ENCODE peak calls at places on chromosome 22, in six cellular contexts. One of them, this sample, is unnamed.

GRCh38 chr22:37095113-37095512 is 14.4 kb downstream of the TMPRSS6 start:
- DNase-seq in NCI-H2171 treated with DMSO at 0.1 percent for 48 hours: no peak
- DNase-seq in heart left ventricle: no peak
- DNase-seq in activated CD4-positive, alpha-beta T cell treated with anti-CD3 and anti-CD28 coated beads, Interleukin-2, amount 10 ng/mL, durations not matched to agents 7 days and 5 days: no peak
- DNase-seq in globus pallidus: no peak
- DNase-seq in GF-D8: no peak
- DNase-seq in this sample: no peak

GRCh38 chr22:41562461-41562860 is 1.7 kb downstream of the CSDC2 start:
- DNase-seq in NCI-H2171 treated with DMSO at 0.1 percent for 48 hours: no peak
- DNase-seq in heart left ventricle: no peak
- DNase-seq in globus pallidus: no peak
- DNase-seq in activated CD4-positive, alpha-beta T cell treated with anti-CD3 and anti-CD28 coated beads, Interleukin-2, amount 10 ng/mL, durations not matched to agents 7 days and 5 days: no peak
- DNase-seq in GF-D8: no peak
- DNase-seq in this sample: no peak

GRCh38 chr22:31093956-31094622 is 13.0 kb downstream of the SMTN start:
- DNase-seq in GF-D8: no peak
- DNase-seq in globus pallidus: peak
- DNase-seq in NCI-H2171 treated with DMSO at 0.1 percent for 48 hours: peak
- DNase-seq in heart left ventricle: peak
- DNase-seq in activated CD4-positive, alpha-beta T cell treated with anti-CD3 and anti-CD28 coated beads, Interleukin-2, amount 10 ng/mL, durations not matched to agents 7 days and 5 days: no peak
- DNase-seq in this sample: no peak

GRCh38 chr22:30266445-30267381 is at the start of gene OSM:
- DNase-seq in NCI-H2171 treated with DMSO at 0.1 percent for 48 hours: no peak
- DNase-seq in globus pallidus: no peak
- DNase-seq in activated CD4-positive, alpha-beta T cell treated with anti-CD3 and anti-CD28 coated beads, Interleukin-2, amount 10 ng/mL, durations not matched to agents 7 days and 5 days: peak
- DNase-seq in heart left ventricle: peak
- DNase-seq in GF-D8: peak
- DNase-seq in this sample: no peak

GRCh38 chr22:49997932-49998717 is 14.4 kb downstream of the IL17REL start:
- DNase-seq in globus pallidus: no peak
- DNase-seq in activated CD4-positive, alpha-beta T cell treated with anti-CD3 and anti-CD28 coated beads, Interleukin-2, amount 10 ng/mL, durations not matched to agents 7 days and 5 days: no peak
- DNase-seq in NCI-H2171 treated with DMSO at 0.1 percent for 48 hours: no peak
- DNase-seq in heart left ventricle: no peak
- DNase-seq in GF-D8: no peak
- DNase-seq in this sample: no peak

GRCh38 chr22:23790819-23791736 is 4.3 kb downstream of the SMARCB1 start:
- DNase-seq in activated CD4-positive, alpha-beta T cell treated with anti-CD3 and anti-CD28 coated beads, Interleukin-2, amount 10 ng/mL, durations not matched to agents 7 days and 5 days: no peak
- DNase-seq in globus pallidus: no peak
- DNase-seq in NCI-H2171 treated with DMSO at 0.1 percent for 48 hours: peak
- DNase-seq in heart left ventricle: peak
- DNase-seq in GF-D8: no peak
- DNase-seq in this sample: no peak

GRCh38 chr22:20218981-20219380 is 49.1 kb downstream of the RTN4R start:
- DNase-seq in globus pallidus: no peak
- DNase-seq in heart left ventricle: no peak
- DNase-seq in GF-D8: no peak
- DNase-seq in NCI-H2171 treated with DMSO at 0.1 percent for 48 hours: no peak
- DNase-seq in activated CD4-positive, alpha-beta T cell treated with anti-CD3 and anti-CD28 coated beads, Interleukin-2, amount 10 ng/mL, durations not matched to agents 7 days and 5 days: no peak
- DNase-seq in this sample: no peak

GRCh38 chr22:31337178-31337577 is 9.0 kb downstream of the PATZ1 start:
- DNase-seq in heart left ventricle: no peak
- DNase-seq in activated CD4-positive, alpha-beta T cell treated with anti-CD3 and anti-CD28 coated beads, Interleukin-2, amount 10 ng/mL, durations not matched to agents 7 days and 5 days: no peak
- DNase-seq in NCI-H2171 treated with DMSO at 0.1 percent for 48 hours: no peak
- DNase-seq in globus pallidus: no peak
- DNase-seq in GF-D8: no peak
- DNase-seq in this sample: no peak

GRCh38 chr22:44689173-44689572 is 12.8 kb upstream of the PRR5 start:
- DNase-seq in activated CD4-positive, alpha-beta T cell treated with anti-CD3 and anti-CD28 coated beads, Interleukin-2, amount 10 ng/mL, durations not matched to agents 7 days and 5 days: no peak
- DNase-seq in GF-D8: no peak
- DNase-seq in NCI-H2171 treated with DMSO at 0.1 percent for 48 hours: no peak
- DNase-seq in globus pallidus: no peak
- DNase-seq in heart left ventricle: no peak
- DNase-seq in this sample: no peak

GRCh38 chr22:49961601-49962011 is 1.0 kb downstream of the PIM3 start:
- DNase-seq in activated CD4-positive, alpha-beta T cell treated with anti-CD3 and anti-CD28 coated beads, Interleukin-2, amount 10 ng/mL, durations not matched to agents 7 days and 5 days: no peak
- DNase-seq in GF-D8: no peak
- DNase-seq in NCI-H2171 treated with DMSO at 0.1 percent for 48 hours: no peak
- DNase-seq in globus pallidus: no peak
- DNase-seq in heart left ventricle: peak
- DNase-seq in this sample: no peak

GRCh38 chr22:28410050-28410816 is 269.4 kb downstream of the TTC28 start:
- DNase-seq in activated CD4-positive, alpha-beta T cell treated with anti-CD3 and anti-CD28 coated beads, Interleukin-2, amount 10 ng/mL, durations not matched to agents 7 days and 5 days: no peak
- DNase-seq in GF-D8: no peak
- DNase-seq in NCI-H2171 treated with DMSO at 0.1 percent for 48 hours: no peak
- DNase-seq in globus pallidus: no peak
- DNase-seq in heart left ventricle: no peak
- DNase-seq in this sample: no peak

GRCh38 chr22:19629720-19630419 is 84.4 kb upstream of the SEPTIN5 start:
- DNase-seq in GF-D8: peak
- DNase-seq in activated CD4-positive, alpha-beta T cell treated with anti-CD3 and anti-CD28 coated beads, Interleukin-2, amount 10 ng/mL, durations not matched to agents 7 days and 5 days: peak
- DNase-seq in NCI-H2171 treated with DMSO at 0.1 percent for 48 hours: peak
- DNase-seq in globus pallidus: peak
- DNase-seq in heart left ventricle: peak
- DNase-seq in this sample: peak

GRCh38 chr22:42792453-42792908 is 64.6 kb downstream of the ARFGAP3 start:
- DNase-seq in heart left ventricle: no peak
- DNase-seq in NCI-H2171 treated with DMSO at 0.1 percent for 48 hours: no peak
- DNase-seq in GF-D8: no peak
- DNase-seq in activated CD4-positive, alpha-beta T cell treated with anti-CD3 and anti-CD28 coated beads, Interleukin-2, amount 10 ng/mL, durations not matched to agents 7 days and 5 days: no peak
- DNase-seq in globus pallidus: no peak
- DNase-seq in this sample: no peak

This sample was measured in DMS79.